ENCODE peak calls at places on chromosomes 2 and 18, in nine cellular contexts. I, T, P, O, X, G, H, Z and D are unnamed samples.

GRCh38 chr2:135225781-135226180 is 173.7 kb downstream of the RAB3GAP1 start:
- DNase-seq in H (no peak), T (no peak), G (no peak), X (no peak), I (no peak), P (no peak), O (no peak), Z (no peak), D (no peak)

GRCh38 chr18:48546411-48546810 is 7.6 kb downstream of the CTIF start:
- DNase-seq in Z (peak), G (no peak), T (no peak), P (no peak), X (no peak), H (no peak), O (no peak), I (no peak), D (no peak)

GRCh38 chr2:221710744-221711143 is 138.6 kb upstream of the EPHA4 start:
- DNase-seq in X (no peak), I (no peak), T (no peak), H (no peak), O (no peak), P (no peak), Z (no peak), G (no peak), D (no peak)

GRCh38 chr18:28201056-28201455 is 24.1 kb upstream of the CDH2 start:
- DNase-seq in O (no peak), P (no peak), Z (no peak), H (no peak), G (no peak), I (no peak), T (no peak), X (no peak), D (no peak)

GRCh38 chr18:13425357-13426095 is 207.0 kb downstream of the LDLRAD4 start:
- DNase-seq in I (no peak), P (no peak), X (no peak), Z (peak), G (no peak), H (no peak), O (no peak), T (peak), D (no peak)

GRCh38 chr2:168422584-168422983 is 33.5 kb upstream of the CERS6 start:
- DNase-seq in G (no peak), Z (no peak), H (no peak), T (no peak), O (no peak), I (no peak), X (no peak), P (no peak), D (no peak)

GRCh38 chr2:157486596-157487270 is 42.8 kb upstream of the CYTIP start:
- DNase-seq in H (no peak), Z (no peak), T (no peak), I (no peak), X (no peak), P (no peak), G (no peak), O (no peak), D (no peak)

GRCh38 chr18:76264851-76265250 is 230.2 kb downstream of the ZNF516 start:
- DNase-seq in H (no peak), T (no peak), P (no peak), I (no peak), Z (no peak), G (no peak), O (no peak), X (no peak), D (no peak)

GRCh38 chr2:85334933-85335332 is 7.1 kb upstream of the TGOLN2 start:
- DNase-seq in Z (no peak), X (no peak), T (no peak), O (no peak), G (no peak), P (no peak), I (no peak), H (no peak), D (no peak)

GRCh38 chr2:69298261-69298660 is 88.8 kb downstream of the GFPT1 start:
- DNase-seq in H (no peak), X (no peak), G (no peak), I (no peak), Z (peak), T (no peak), P (no peak), O (no peak), D (no peak)

GRCh38 chr2:237059155-237059875 is 26.4 kb upstream of the COPS8 start:
- DNase-seq in O (no peak), X (no peak), H (no peak), G (no peak), Z (no peak), I (no peak), T (peak), P (no peak), D (no peak)

GRCh38 chr2:15722980-15723379 is 131.3 kb downstream of the DDX1 start:
- DNase-seq in Z (no peak), X (no peak), T (no peak), O (no peak), I (no peak), G (no peak), P (no peak), H (no peak), D (no peak)

GRCh38 chr2:64779117-64779690 is 125.5 kb upstream of the SERTAD2 start:
- DNase-seq in O (no peak), H (no peak), I (no peak), X (no peak), G (no peak), T (no peak), P (no peak), Z (peak), D (no peak)

GRCh38 chr18:62505669-62506494 is 16.9 kb upstream of the ZCCHC2 start:
- DNase-seq in H (no peak), I (no peak), Z (peak), G (no peak), O (peak), T (peak), P (no peak), X (no peak), D (peak)

GRCh38 chr2:73077424-73077795 is 5.9 kb upstream of the SFXN5 start:
- DNase-seq in I (no peak), H (no peak), X (no peak), P (no peak), T (no peak), O (no peak), Z (no peak), G (no peak), D (no peak)